ENCODE peak calls at places on chromosomes 7 and 10, in ten cellular contexts. V is progenitor cell of endocrine pancreas, Y is RWPE1, K is bronchial epithelial cell, L is esophagus squamous epithelium, X is GM12878, W is nephron progenitor cell, N is fibroblast of mammary gland, J is stomach, S is testis. Z is an unnamed sample.

GRCh38 chr7:131687296-131687695 is 130.9 kb upstream of the PODXL start:
- DNase-seq in V (no peak), Y (no peak), K (no peak), L (no peak), X (no peak), W (no peak), N (no peak), J (no peak), S (no peak), Z (no peak)

GRCh38 chr7:4661871-4662270 is 20.2 kb upstream of the FOXK1 start:
- DNase-seq in V (no peak), Y (no peak), K (no peak), L (no peak), X (no peak), W (no peak), N (peak), J (peak), S (peak), Z (no peak)

GRCh38 chr7:19958309-19958896 is 185.0 kb upstream of the TMEM196 start:
- DNase-seq in V (no peak), Y (peak), K (peak), L (no peak), X (no peak), W (no peak), N (peak), J (no peak), S (no peak), Z (peak)

GRCh38 chr10:4833286-4833685 is 7.3 kb downstream of the AKR1E2 start:
- DNase-seq in V (no peak), Y (no peak), K (no peak), L (no peak), X (no peak), W (no peak), N (no peak), J (no peak), S (no peak), Z (no peak)

GRCh38 chr7:130904792-130905191 is 170.8 kb upstream of the KLF14 start:
- DNase-seq in V (no peak), Y (no peak), K (no peak), L (no peak), X (no peak), W (no peak), N (no peak), J (no peak), S (no peak), Z (no peak)

GRCh38 chr10:12419279-12419847 is 70.0 kb downstream of the CAMK1D start:
- DNase-seq in V (no peak), Y (peak), K (peak), L (no peak), X (no peak), W (no peak), N (peak), J (no peak), S (no peak), Z (peak)

GRCh38 chr10:21076381-21076780 is 179.3 kb upstream of the NEBL start:
- DNase-seq in V (no peak), Y (no peak), K (no peak), L (no peak), X (no peak), W (no peak), N (no peak), J (no peak), S (no peak), Z (no peak)

GRCh38 chr10:36148207-36148606 is 506.1 kb upstream of the FZD8 start:
- DNase-seq in V (no peak), Y (no peak), K (peak), L (no peak), X (no peak), W (no peak), N (peak), J (no peak), S (no peak), Z (no peak)

GRCh38 chr10:100315603-100316002 is 14.4 kb downstream of the PKD2L1 start:
- DNase-seq in V (no peak), Y (no peak), K (no peak), L (no peak), X (no peak), W (no peak), N (no peak), J (no peak), S (no peak), Z (no peak)

GRCh38 chr10:59885430-59886134 is 20.8 kb downstream of the CCDC6 start:
- DNase-seq in V (no peak), Y (no peak), K (no peak), L (no peak), X (peak), W (no peak), N (no peak), J (no peak), S (no peak), Z (no peak)

GRCh38 chr10:58775960-58776574 is 263.4 kb downstream of the BICC1 start:
- DNase-seq in V (no peak), Y (peak), K (peak), L (no peak), X (no peak), W (no peak), N (peak), J (no peak), S (no peak), Z (no peak)

GRCh38 chr10:99433378-99434020 is 3.1 kb upstream of the GOT1 start:
- DNase-seq in V (no peak), Y (no peak), K (peak), L (no peak), X (no peak), W (no peak), N (peak), J (no peak), S (no peak), Z (no peak)

GRCh38 chr10:24814568-24815313 is 91.1 kb upstream of the ARHGAP21 start:
- DNase-seq in V (no peak), Y (peak), K (peak), L (no peak), X (no peak), W (no peak), N (peak), J (no peak), S (no peak), Z (peak)

GRCh38 chr7:44286182-44286617 is 39.2 kb downstream of the CAMK2B start:
- DNase-seq in V (peak), Y (no peak), K (no peak), L (no peak), X (no peak), W (peak), N (no peak), J (peak), S (no peak), Z (no peak)

GRCh38 chr10:96863922-96864543 is 31.9 kb downstream of the LCOR start:
- DNase-seq in V (no peak), Y (peak), K (peak), L (no peak), X (peak), W (no peak), N (peak), J (no peak), S (no peak), Z (peak)

GRCh38 chr10:102154466-102155116 is 2.4 kb downstream of the NOLC1 start:
- DNase-seq in V (no peak), Y (no peak), K (no peak), L (no peak), X (no peak), W (no peak), N (no peak), J (no peak), S (no peak), Z (no peak)

GRCh38 chr10:12539350-12540164 is 190.2 kb downstream of the CAMK1D start:
- DNase-seq in V (no peak), Y (no peak), K (no peak), L (no peak), X (no peak), W (no peak), N (no peak), J (no peak), S (peak), Z (no peak)

GRCh38 chr10:3980660-3981059 is 195.7 kb upstream of the KLF6 start:
- DNase-seq in V (no peak), Y (no peak), K (no peak), L (no peak), X (no peak), W (no peak), N (no peak), J (no peak), S (no peak), Z (no peak)

GRCh38 chr10:71433983-71434744 is 37.4 kb downstream of the CDH23 start:
- DNase-seq in V (no peak), Y (no peak), K (no peak), L (no peak), X (no peak), W (no peak), N (no peak), J (peak), S (peak), Z (peak)

DNA sequence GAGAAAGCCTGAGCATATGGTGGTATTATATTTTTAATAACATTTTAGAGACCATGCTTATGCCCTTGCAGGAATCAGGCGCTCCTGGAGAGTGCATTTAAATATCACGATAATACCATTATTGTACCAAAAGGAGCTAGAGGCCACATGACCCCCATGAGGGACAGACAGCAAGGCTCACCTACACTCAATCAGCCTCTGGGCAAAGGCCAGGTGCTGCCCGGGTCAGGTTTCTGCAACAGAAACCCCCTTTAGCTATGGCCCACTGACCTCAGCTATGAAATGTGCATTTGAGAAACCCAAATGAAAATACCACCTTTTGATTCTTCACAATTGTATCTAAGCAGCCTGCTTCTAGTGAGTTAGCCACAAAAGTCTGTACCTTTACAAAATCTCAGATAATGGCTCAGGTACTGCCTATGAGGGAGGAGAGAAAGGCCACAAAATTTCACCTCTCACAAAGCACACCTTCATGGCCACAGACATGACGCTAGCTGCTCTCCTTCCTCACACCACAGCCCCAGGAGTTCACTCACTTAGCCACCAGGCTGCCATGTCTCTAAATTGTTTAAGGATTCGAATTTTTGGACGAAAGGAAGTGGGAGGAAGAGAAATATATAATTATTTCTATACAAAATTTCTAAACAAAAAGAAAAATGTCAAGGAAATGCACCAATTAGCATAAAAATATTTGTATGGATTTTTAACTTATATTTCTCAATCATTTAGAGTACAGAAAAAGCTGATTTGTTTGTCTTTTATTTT is 79.9 kb downstream of the GLI3 start:
- DNase-seq in V (no peak), Y (no peak), K (no peak), L (no peak), X (no peak), W (no peak), N (no peak), J (no peak), S (no peak), Z (no peak)
- TF ChIP-seq CTCF in V (no peak), Y (no peak), K (no peak), L (no peak), X (no peak), W (no peak), N (no peak), J (no peak), S (no peak), Z (no peak)

DNA sequence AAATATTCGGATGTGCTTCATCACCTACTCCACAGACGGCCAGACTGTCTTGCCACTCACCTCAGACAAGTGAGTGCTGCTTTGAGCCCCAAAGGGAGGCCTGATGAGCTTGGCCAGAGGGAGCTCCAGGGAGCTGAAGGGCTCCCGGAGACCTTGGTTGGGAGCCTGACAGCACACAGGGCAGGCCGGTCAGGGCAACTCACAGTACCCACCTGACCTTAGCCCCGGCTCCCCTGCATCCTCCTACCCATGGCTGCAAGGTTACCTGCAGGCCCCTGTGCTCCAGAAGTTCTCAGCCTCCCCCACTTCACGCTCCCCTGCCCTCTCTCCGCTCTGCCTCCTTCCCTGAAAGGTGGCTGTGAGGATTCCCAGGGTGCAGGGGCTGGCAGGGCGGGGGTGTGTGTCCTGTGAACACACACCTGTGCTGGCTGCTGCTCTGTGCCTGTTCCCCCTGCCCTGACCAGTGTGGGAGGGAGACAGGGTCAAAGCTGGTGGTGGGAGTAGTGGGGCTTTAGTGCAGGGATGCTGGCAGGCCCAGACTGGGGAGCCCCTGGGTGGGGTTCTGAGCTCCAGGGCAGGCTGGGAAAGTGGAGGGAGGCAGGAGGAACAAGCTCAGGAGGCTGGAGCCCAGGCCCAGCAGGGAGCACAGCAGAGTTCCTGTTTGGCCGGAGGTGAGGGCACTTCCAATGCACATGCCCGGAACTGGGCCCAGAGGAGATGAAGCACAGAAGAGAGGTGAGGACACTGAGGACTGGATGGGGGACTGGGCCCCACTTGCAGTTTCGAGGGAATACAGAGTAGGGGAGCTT is 7.2 kb downstream of the ANTXRL start:
- DNase-seq in V (no peak), Y (no peak), K (no peak), L (no peak), X (no peak), W (no peak), N (no peak), J (no peak), S (no peak), Z (peak)
- TF ChIP-seq CTCF in V (no peak), Y (no peak), K (peak), L (peak), X (no peak), W (no peak), N (no peak), J (peak), S (no peak), Z (peak)

GRCh38 chr7:30684351-30684750 is 2.1 kb upstream of the CRHR2 start:
- DNase-seq in V (no peak), Y (no peak), K (no peak), L (no peak), X (no peak), W (no peak), N (no peak), J (no peak), S (no peak), Z (no peak)

GRCh38 chr7:30683839-30684238 is 1.6 kb upstream of the CRHR2 start:
- DNase-seq in V (no peak), Y (no peak), K (no peak), L (no peak), X (no peak), W (no peak), N (no peak), J (no peak), S (no peak), Z (no peak)

GRCh38 chr7:30683306-30683705 is 1.1 kb upstream of the CRHR2 start:
- DNase-seq in V (no peak), Y (no peak), K (no peak), L (no peak), X (no peak), W (no peak), N (no peak), J (no peak), S (no peak), Z (no peak)

GRCh38 chr7:30681262-30682130 is 760 bp downstream of the CRHR2 start:
- DNase-seq in V (no peak), Y (no peak), K (no peak), L (no peak), X (no peak), W (peak), N (no peak), J (no peak), S (peak), Z (no peak)

DNA sequence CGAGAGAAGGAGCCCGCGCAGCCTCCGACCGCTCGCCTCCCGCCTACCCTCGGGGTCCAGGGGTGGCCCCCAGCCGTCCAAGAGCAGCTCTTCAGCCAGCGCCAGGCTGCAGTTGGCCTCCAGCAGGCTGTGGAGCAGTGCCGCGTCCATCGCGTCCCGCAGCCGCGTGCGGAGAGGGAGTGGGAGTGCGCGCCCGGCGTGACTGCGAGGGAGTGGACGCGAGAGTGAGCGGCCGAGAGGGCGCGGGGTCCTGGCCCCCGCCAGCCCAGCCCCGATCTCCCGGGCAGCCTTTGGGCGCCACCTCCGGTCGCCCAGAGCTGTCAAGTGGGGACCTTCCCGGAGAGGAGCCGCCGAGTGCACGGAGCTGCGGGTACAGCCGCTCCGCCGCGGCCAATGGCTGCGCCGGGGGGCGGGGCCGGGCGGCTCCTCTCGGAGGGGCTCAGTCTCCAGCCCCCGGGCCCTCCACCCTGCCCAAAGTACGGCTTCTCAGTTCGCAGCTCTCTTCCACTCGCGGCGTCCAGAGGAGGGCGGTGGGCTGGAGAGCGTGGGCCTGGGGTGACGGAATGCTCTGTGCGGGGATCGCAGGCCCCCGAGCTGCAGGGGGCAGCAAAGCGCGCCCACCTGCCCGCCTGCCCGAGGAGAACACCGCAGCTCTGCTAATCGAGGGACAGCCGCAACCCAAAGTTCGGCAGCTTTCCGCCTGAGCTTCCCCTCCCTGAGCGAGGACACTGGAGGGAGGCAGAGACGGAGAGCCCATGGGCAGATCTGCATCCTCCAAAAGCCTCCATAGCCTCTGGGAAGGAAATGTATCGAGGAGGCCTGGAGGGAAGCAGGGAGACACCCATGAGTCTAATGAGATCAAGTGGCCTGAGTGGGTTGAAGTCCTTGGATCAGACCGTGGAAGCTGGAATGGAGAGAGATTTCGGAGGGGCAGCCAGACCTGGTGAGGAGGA is at the start of gene CRHR2:
- DNase-seq in V (peak), Y (no peak), K (no peak), L (no peak), X (no peak), W (peak), N (no peak), J (no peak), S (peak), Z (no peak)
- TF ChIP-seq CTCF in V (peak), Y (no peak), K (no peak), L (peak), X (no peak), W (peak), N (no peak), J (no peak), S (peak), Z (peak)

GRCh38 chr10:86248062-86248461 is 118.5 kb downstream of the GRID1 start:
- DNase-seq in V (no peak), Y (no peak), K (no peak), L (no peak), X (no peak), W (no peak), N (no peak), J (no peak), S (no peak), Z (no peak)
- TF ChIP-seq CTCF in V (no peak), Y (no peak), K (no peak), L (no peak), X (no peak), W (no peak), N (no peak), J (no peak), S (no peak), Z (no peak)

DNA sequence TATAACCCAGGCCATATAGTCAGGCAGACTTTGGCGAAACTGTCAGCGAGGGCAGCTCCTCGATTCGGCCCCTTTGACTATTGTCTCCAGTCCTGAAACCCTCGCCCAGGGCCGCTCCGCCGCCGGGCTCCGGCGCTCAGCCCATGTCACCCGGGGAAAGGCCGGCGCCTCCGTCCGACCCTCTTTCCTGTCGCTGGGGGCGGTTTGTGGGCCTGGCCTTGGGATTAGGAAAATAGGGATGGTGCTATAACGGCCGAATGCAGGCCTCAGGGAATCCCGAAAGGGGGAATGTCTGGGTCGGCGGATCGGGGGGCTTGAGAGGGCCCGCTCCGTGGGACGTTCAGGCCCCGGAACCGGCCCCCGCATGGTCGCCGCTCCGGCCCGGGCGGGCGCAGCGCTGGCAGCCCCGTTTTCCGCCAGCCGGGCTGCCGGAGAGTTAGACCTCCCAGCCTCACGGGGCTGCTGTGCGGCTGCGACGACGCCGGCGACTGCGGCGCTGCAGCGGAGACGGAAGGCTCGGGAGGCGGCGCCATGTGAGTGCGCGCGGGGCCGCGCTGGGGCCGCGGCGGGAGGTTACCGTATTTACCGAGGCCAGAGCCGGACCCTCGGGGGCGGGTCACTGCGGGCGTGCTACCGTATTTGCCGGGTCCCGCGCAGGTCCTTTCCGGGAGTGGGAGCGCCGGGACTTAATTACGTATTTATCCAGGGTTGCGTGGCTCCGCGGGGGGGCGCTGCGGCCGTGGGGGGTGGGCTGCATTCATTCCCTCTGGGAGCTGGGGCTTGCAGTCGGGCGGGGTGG is 25.9 kb downstream of the ZNF775 start:
- DNase-seq in V (peak), Y (peak), K (peak), L (peak), X (no peak), W (peak), N (peak), J (peak), S (peak), Z (peak)
- TF ChIP-seq CTCF in V (peak), Y (peak), K (peak), L (peak), X (peak), W (no peak), N (no peak), J (no peak), S (no peak), Z (no peak)

GRCh38 chr10:111360260-111360925 is 283.6 kb downstream of the ADRA2A start:
- DNase-seq in V (peak), Y (no peak), K (peak), L (no peak), X (peak), W (peak), N (peak), J (peak), S (peak), Z (peak)
- TF ChIP-seq CTCF in V (peak), Y (peak), K (peak), L (peak), X (peak), W (peak), N (peak), J (peak), S (peak), Z (peak)

GRCh38 chr7:31336202-31337035 is 4.1 kb downstream of the NEUROD6 start:
- DNase-seq in V (peak), Y (no peak), K (no peak), L (no peak), X (no peak), W (peak), N (no peak), J (no peak), S (no peak), Z (peak)
- TF ChIP-seq CTCF in V (peak), Y (no peak), K (no peak), L (no peak), X (no peak), W (peak), N (no peak), J (no peak), S (no peak), Z (peak)

GRCh38 chr10:43647576-43647975 is 1.1 kb downstream of the ZNF32 start:
- DNase-seq in V (no peak), Y (no peak), K (no peak), L (no peak), X (no peak), W (no peak), N (peak), J (no peak), S (no peak), Z (no peak)
- TF ChIP-seq CTCF in V (no peak), Y (no peak), K (no peak), L (no peak), X (no peak), W (no peak), N (no peak), J (no peak), S (no peak), Z (no peak)